ENCODE peak calls at places on chromosomes 4 and X, in eight cellular contexts. I is left colon, V is AG09309, D is brain microvascular endothelial cell, K is AG10803, L is adipocyte, C is NCI-H446 treated with DMSO at 0.1 percent for 48 hours, U is cardiac muscle cell. E is an unnamed sample.

GRCh38 chr4:168433576-168433975 is 46.7 kb downstream of the DDX60L start:
- DNase-seq in I (no peak), D (no peak), C (no peak), K (peak), V (no peak), U (no peak), L (no peak), E (peak)

GRCh38 chr4:55398461-55398860 is 2.7 kb downstream of the TMEM165 start:
- DNase-seq in K (peak), L (peak), I (no peak), U (no peak), D (no peak), C (no peak), V (no peak), E (peak)

GRCh38 chrX:4671344-4671743 is 957.9 kb upstream of the PRKX start:
- DNase-seq in L (no peak), K (no peak), C (no peak), I (no peak), D (no peak), V (no peak), U (no peak), E (no peak)

GRCh38 chrX:47361538-47362511 is 8.6 kb upstream of the ZNF157 start:
- DNase-seq in V (peak), L (peak), I (peak), C (peak), U (peak), D (peak), K (peak), E (peak)

GRCh38 chr4:141307241-141307689 is 86.6 kb downstream of the ZNF330 start:
- DNase-seq in I (peak), C (peak), D (peak), K (peak), L (peak), V (peak), U (peak), E (peak)

GRCh38 chr4:1738410-1738809 is 17.1 kb downstream of the TACC3 start:
- DNase-seq in I (no peak), C (no peak), L (no peak), V (no peak), K (no peak), U (no peak), D (no peak), E (no peak)

GRCh38 chrX:1427756-1428155 is 25.0 kb downstream of the ASMTL start:
- DNase-seq in I (no peak), U (no peak), L (no peak), C (no peak), V (no peak), D (no peak), K (no peak), E (no peak)

GRCh38 chr4:65623509-65623908 is 46.8 kb downstream of the EPHA5 start:
- DNase-seq in U (no peak), C (peak), K (peak), D (peak), I (no peak), V (peak), L (peak), E (peak)

GRCh38 chrX:13283968-13284914 is 35.6 kb downstream of the ATXN3L start:
- DNase-seq in U (no peak), I (no peak), D (peak), L (peak), V (peak), C (no peak), K (peak), E (peak)

GRCh38 chr4:87540176-87541058 is 11.2 kb upstream of the SPARCL1 start:
- DNase-seq in K (peak), U (no peak), D (no peak), I (no peak), V (no peak), L (no peak), C (no peak), E (peak)

GRCh38 chrX:49282647-49283011 is 13.0 kb downstream of the PPP1R3F start:
- DNase-seq in D (peak), L (peak), V (no peak), I (no peak), K (peak), U (peak), C (peak), E (peak)

GRCh38 chr4:144176476-144176875 is 36.0 kb upstream of the GYPA start:
- DNase-seq in V (no peak), C (no peak), U (no peak), I (no peak), L (peak), D (peak), K (no peak), E (peak)

GRCh38 chrX:119228506-119229290 is 7.4 kb upstream of the PGRMC1 start:
- DNase-seq in C (no peak), U (no peak), V (peak), D (peak), I (no peak), K (peak), L (peak), E (peak)

GRCh38 chrX:150566734-150567182 is 1.7 kb upstream of the MTM1 start:
- DNase-seq in C (peak), K (no peak), V (no peak), I (no peak), U (no peak), L (no peak), D (no peak), E (no peak)

GRCh38 chr4:56531823-56532222 is 26.2 kb downstream of the ARL9 start:
- DNase-seq in K (no peak), I (no peak), L (peak), C (no peak), D (no peak), V (no peak), U (no peak), E (no peak)

GRCh38 chrX:130299279-130300009 is 30.7 kb upstream of the ZNF280C start:
- DNase-seq in V (no peak), C (no peak), K (no peak), U (peak), L (no peak), I (peak), D (no peak), E (no peak)

GRCh38 chrX:120736989-120737388 is 107.1 kb upstream of the C1GALT1C1 start:
- DNase-seq in U (no peak), L (no peak), K (no peak), I (no peak), C (no peak), V (no peak), D (peak), E (no peak)

GRCh38 chr4:140135529-140136021 is 18.4 kb downstream of the MAML3 start:
- DNase-seq in V (no peak), I (peak), U (peak), C (peak), K (peak), D (no peak), L (no peak), E (peak)

GRCh38 chr4:5988086-5988845 is 30.0 kb downstream of the C4orf50 start:
- DNase-seq in K (no peak), L (no peak), I (no peak), C (no peak), D (no peak), U (no peak), V (no peak), E (no peak)

GRCh38 chr4:89469930-89470375 is 162.4 kb upstream of the GPRIN3 start:
- DNase-seq in L (peak), I (no peak), V (peak), C (no peak), U (no peak), D (peak), K (peak), E (peak)

GRCh38 chrX:124388562-124388961 is 42.2 kb downstream of the SH2D1A start:
- DNase-seq in L (peak), V (peak), I (peak), K (peak), D (peak), U (peak), C (peak), E (peak)

GRCh38 chr4:125744891-125745364 is 430.2 kb downstream of the FAT4 start:
- DNase-seq in K (no peak), D (no peak), U (no peak), V (no peak), L (no peak), C (no peak), I (no peak), E (no peak)

GRCh38 chr4:10078481-10079233 is 37.9 kb downstream of the WDR1 start:
- DNase-seq in U (no peak), C (no peak), L (no peak), V (no peak), I (no peak), K (no peak), D (no peak), E (no peak)

GRCh38 chrX:126137899-126138298 is 28.2 kb downstream of the DCAF12L2 start:
- DNase-seq in I (no peak), V (no peak), L (no peak), D (no peak), U (no peak), K (no peak), C (no peak), E (no peak)

GRCh38 chr4:89295415-89295927 is 12.1 kb downstream of the GPRIN3 start:
- DNase-seq in V (no peak), U (no peak), I (no peak), C (no peak), L (no peak), K (no peak), D (no peak), E (no peak)

GRCh38 chrX:138128025-138128671 is 562.2 kb downstream of the ZIC3 start:
- DNase-seq in C (no peak), D (peak), V (no peak), U (peak), L (peak), K (peak), I (peak), E (peak)

GRCh38 chr4:151559595-151559994 is 150.6 kb downstream of the FHIP1A start:
- DNase-seq in C (no peak), K (no peak), L (no peak), V (no peak), D (no peak), U (no peak), I (no peak), E (no peak)

GRCh38 chr4:95268819-95269565 is 279.8 kb downstream of the UNC5C start:
- DNase-seq in C (peak), I (no peak), D (peak), U (no peak), L (no peak), K (no peak), V (no peak), E (peak)

GRCh38 chr4:839675-840443 is 13.9 kb upstream of the CPLX1 start:
- DNase-seq in L (no peak), K (no peak), U (no peak), D (no peak), C (no peak), V (no peak), I (no peak), E (no peak)

GRCh38 chrX:10597871-10598270 is 22.5 kb downstream of the MID1 start:
- DNase-seq in C (no peak), K (peak), U (peak), L (peak), I (peak), D (peak), V (no peak), E (peak)

GRCh38 chr4:56375458-56375857 is 11.8 kb downstream of the AASDH start:
- DNase-seq in V (no peak), K (no peak), D (no peak), C (no peak), U (no peak), I (no peak), L (no peak), E (peak)

GRCh38 chr4:27149541-27150212 is 289.0 kb downstream of the STIM2 start:
- DNase-seq in C (no peak), V (peak), U (no peak), D (no peak), K (peak), L (peak), I (no peak), E (peak)

GRCh38 chrX:39953879-39954278 is 143.9 kb downstream of the BCOR start:
- DNase-seq in U (peak), L (peak), K (no peak), I (peak), V (no peak), C (no peak), D (peak), E (peak)

E was measured in fibroblast of pulmonary artery.